ENCODE peak calls at places on chromosomes 1 and 21, in six cellular contexts. S is lower leg skin, F is heart left ventricle, H is HFF-Myc, X is fibroblast of mammary gland, Z is psoas muscle. Y is an unnamed sample.

GRCh38 chr1:39576016-39576657 is 453 bp downstream of the PABPC4 start:
- DNase-seq in X (no peak), F (peak), Z (peak), H (no peak), S (no peak), Y (no peak)

GRCh38 chr1:156821801-156822200 is 5.2 kb upstream of the SH2D2A start:
- DNase-seq in H (no peak), X (peak), F (no peak), S (no peak), Z (no peak), Y (no peak)

GRCh38 chr21:22889445-22889844 is 1891.2 kb downstream of the NCAM2 start:
- DNase-seq in F (no peak), H (no peak), S (no peak), Z (no peak), X (no peak), Y (no peak)

GRCh38 chr1:231965615-231966014 is 339.0 kb downstream of the DISC1 start:
- DNase-seq in Z (no peak), H (no peak), S (no peak), X (no peak), F (no peak), Y (no peak)

GRCh38 chr1:81808760-81809159 is 8.0 kb downstream of the ADGRL2 start:
- DNase-seq in X (no peak), H (no peak), S (no peak), Z (no peak), F (no peak), Y (no peak)

GRCh38 chr1:1540015-1540816 is at the start of gene TMEM240:
- DNase-seq in F (peak), Z (peak), X (peak), S (peak), H (no peak), Y (peak)

GRCh38 chr1:54274448-54274847 is 74.5 kb downstream of the MRPL37 start:
- DNase-seq in H (no peak), X (no peak), F (no peak), Z (peak), S (no peak), Y (no peak)

GRCh38 chr1:21783679-21784603 is 992 bp upstream of the USP48 start:
- DNase-seq in S (peak), F (no peak), H (peak), Z (no peak), X (peak), Y (peak)

GRCh38 chr1:151841141-151841540 is 1.5 kb upstream of the C2CD4D start:
- DNase-seq in H (peak), S (no peak), Z (no peak), X (peak), F (no peak), Y (no peak)

GRCh38 chr1:107698161-107698560 is 266.8 kb downstream of the VAV3 start:
- DNase-seq in X (no peak), F (no peak), Z (no peak), S (no peak), H (no peak), Y (no peak)

GRCh38 chr1:2174348-2175054 is 20.1 kb downstream of the FAAP20 start:
- DNase-seq in H (no peak), F (peak), X (peak), Z (peak), S (no peak), Y (peak)

GRCh38 chr1:39288735-39289465 is 84.4 kb downstream of the MACF1 start:
- DNase-seq in S (no peak), Z (no peak), H (no peak), X (peak), F (no peak), Y (no peak)

GRCh38 chr1:21299007-21299406 is 8.7 kb upstream of the ECE1 start:
- DNase-seq in F (no peak), X (no peak), H (no peak), Z (no peak), S (no peak), Y (no peak)

GRCh38 chr1:34915521-34915920 is 13.9 kb downstream of the DLGAP3 start:
- DNase-seq in F (no peak), H (no peak), X (no peak), Z (no peak), S (no peak), Y (no peak)

GRCh38 chr1:34916104-34916503 is 13.3 kb downstream of the DLGAP3 start:
- DNase-seq in Z (no peak), S (no peak), F (no peak), X (no peak), H (no peak), Y (no peak)

GRCh38 chr1:34917017-34917416 is 12.4 kb downstream of the DLGAP3 start:
- DNase-seq in S (no peak), Z (no peak), X (no peak), H (no peak), F (no peak), Y (no peak)

GRCh38 chr1:34914958-34915357 is 14.5 kb downstream of the DLGAP3 start:
- DNase-seq in F (no peak), H (no peak), S (no peak), X (no peak), Z (no peak), Y (no peak)

GRCh38 chr1:34918609-34919561 is 10.6 kb downstream of the DLGAP3 start:
- DNase-seq in H (no peak), F (no peak), Z (peak), S (no peak), X (peak), Y (no peak)
- TF ChIP-seq CTCF in H (no peak), F (no peak), Z (no peak), S (no peak), X (no peak), Y (no peak)

DNA sequence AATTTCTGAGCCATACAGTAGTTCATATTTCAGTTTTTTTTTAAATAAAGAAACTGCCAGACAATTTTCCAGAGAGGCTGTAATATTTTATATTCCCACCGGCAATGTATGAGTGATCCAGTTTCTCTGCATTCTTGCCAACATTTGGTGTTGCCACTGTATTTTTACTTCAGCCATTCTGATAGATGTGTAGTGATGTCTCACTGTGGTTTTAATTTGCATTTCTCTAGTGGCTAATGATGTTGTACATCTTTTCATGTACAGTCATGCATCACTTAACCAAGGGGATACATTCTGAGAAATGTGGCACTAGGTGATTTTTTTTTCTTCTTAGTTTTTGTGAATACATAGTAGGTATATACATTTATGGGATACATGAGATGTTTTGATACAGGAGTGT is 99.6 kb downstream of the CENPF start:
- DNase-seq in Z (no peak), S (no peak), F (no peak), X (peak), H (no peak), Y (no peak)
- H3K4me3 ChIP-seq in Z (no peak), S (no peak), F (no peak), X (no peak), H (no peak), Y (no peak)

GRCh38 chr1:190126728-190127127 is 350.9 kb downstream of the BRINP3 start:
- DNase-seq in X (no peak), H (no peak), Z (no peak), S (no peak), F (no peak), Y (no peak)

GRCh38 chr1:190129367-190129766 is 348.3 kb downstream of the BRINP3 start:
- DNase-seq in Z (no peak), S (no peak), F (no peak), X (no peak), H (no peak), Y (no peak)

GRCh38 chr1:190119683-190120082 is 358.0 kb downstream of the BRINP3 start:
- DNase-seq in Z (no peak), X (no peak), F (no peak), H (no peak), S (no peak), Y (no peak)

GRCh38 chr1:190124068-190124467 is 353.6 kb downstream of the BRINP3 start:
- DNase-seq in H (no peak), F (no peak), S (no peak), X (no peak), Z (no peak), Y (no peak)
- TF ChIP-seq CTCF in H (no peak), F (no peak), S (no peak), X (no peak), Z (no peak), Y (no peak)

DNA sequence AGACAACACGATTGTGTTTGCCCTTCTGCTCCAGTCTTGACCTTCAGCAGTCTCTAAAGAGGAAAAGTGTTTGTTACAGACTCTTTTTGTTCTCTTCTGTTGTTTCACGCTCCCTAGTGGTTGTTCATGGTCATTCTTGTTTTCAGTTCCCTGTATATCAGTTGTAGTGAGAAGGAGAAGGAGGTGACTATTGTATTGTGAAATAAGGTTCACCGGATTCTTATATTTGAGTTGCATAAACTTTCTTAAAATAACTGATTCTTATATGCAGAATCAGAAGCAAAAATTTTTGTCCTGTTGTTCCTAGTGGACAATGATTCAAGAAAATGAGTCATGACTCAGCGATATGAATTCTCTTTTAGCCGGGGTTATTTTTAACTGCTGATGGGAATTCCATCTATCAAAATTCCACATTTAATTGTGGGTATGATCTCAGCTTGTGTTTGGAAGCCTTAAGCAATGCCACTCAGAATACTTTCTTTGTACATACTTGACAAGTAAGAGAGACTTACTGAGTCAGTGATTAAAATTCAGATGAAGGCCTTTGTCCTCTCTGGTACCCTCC is 152.2 kb downstream of the CLEC20A start:
- DNase-seq in F (no peak), H (no peak), X (peak), S (no peak), Z (no peak), Y (peak)
- H3K4me3 ChIP-seq in F (no peak), H (no peak), X (no peak), S (no peak), Z (peak), Y (no peak)

GRCh38 chr1:55611123-55611522 is 396.0 kb upstream of the USP24 start:
- DNase-seq in Z (no peak), H (no peak), S (no peak), X (peak), F (no peak), Y (no peak)
- TF ChIP-seq CTCF in Z (no peak), H (no peak), S (no peak), X (no peak), F (no peak), Y (no peak)

DNA sequence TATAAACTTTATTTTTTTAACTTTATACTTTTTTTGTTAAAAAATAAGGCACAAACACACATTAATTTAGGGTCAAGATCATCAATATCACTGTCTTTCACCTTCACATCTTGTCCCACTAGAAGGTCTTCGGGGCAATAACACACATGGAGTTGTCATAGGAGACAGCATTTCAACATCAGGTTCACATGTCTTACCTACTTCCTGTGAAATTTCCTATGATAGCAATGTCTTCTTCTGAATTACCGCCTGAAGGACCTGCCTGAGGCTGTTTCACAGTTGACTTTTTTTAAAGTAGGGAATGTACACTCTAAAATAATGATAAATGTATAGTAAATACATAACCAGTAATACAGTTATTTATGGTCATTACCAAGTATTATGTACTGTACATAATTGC is 559.4 kb downstream of the PLPP3 start:
- DNase-seq in Z (no peak), S (no peak), X (no peak), H (no peak), F (no peak), Y (no peak)
- H3K4me3 ChIP-seq in Z (no peak), S (no peak), X (no peak), H (no peak), F (no peak), Y (no peak)

GRCh38 chr1:146007048-146007784 is 10.8 kb upstream of the TXNIP start:
- DNase-seq in X (peak), Z (no peak), H (peak), F (peak), S (peak), Y (peak)
- TF ChIP-seq CTCF in X (peak), Z (peak), H (peak), F (peak), S (no peak), Y (peak)

DNA sequence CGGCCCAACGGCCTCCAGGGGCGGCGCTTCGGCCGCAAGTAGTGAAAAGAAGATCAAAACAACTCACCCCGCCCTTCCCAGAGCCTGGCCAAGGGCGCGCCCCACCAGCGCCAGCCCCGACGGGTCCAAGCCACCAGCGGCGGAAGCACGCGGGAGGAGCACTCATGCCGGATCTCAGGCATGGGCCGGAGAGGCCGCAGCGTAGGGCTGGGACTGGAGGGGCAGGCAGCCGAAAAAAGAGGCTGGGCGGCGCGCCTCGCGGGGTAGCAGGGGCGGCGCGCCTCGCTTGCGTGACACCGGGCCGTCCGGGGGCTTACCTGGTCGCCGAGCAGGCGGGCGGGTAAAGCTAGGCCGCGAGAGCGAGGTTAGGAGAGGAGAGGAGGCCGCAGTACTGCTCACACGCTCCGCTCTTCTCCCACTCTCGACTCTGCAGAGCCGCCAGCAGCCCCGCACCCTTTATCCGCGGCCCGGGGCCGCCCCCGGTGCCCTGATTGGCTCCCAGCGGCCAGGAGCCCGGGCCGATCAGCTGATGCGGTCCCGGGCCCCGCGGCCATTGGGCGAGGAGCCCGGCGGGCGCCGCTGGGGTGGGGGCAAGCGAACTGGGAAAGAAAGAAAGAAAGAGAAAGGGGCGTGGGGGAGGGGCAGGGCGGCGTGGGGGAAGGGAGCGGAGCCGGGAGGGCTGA is at the start of gene GLUL:
- DNase-seq in F (peak), X (peak), Z (peak), H (peak), S (peak), Y (peak)
- H3K4me3 ChIP-seq in F (peak), X (peak), Z (peak), H (peak), S (peak), Y (peak)

GRCh38 chr1:65924471-65924870 is 131.8 kb downstream of the PDE4B start:
- DNase-seq in F (no peak), S (no peak), Z (no peak), X (peak), H (peak), Y (peak)
- TF ChIP-seq CTCF in F (no peak), S (no peak), Z (no peak), X (no peak), H (no peak), Y (no peak)

Y was measured in AG09309.